ENCODE peak calls at places on chromosome 12, in ten cellular contexts. Z is PC-9, Q is MM.1S, D is fibroblast of lung, P is neural progenitor cell, H is HCT116, E is GM23248, A is endothelial cell of umbilical vein, B is K562, N is GM23338. Y is an unnamed sample. For H3K4me1 and H3K36me3, the result is how much of the 10 kb centered on the place peaks cover.

GRCh38 chr12:105706321-105706972 is 376.0 kb downstream of the C12orf75 start:
- DNase-seq in Z (peak), Q (no peak), D (peak), P (peak), H (no peak), E (peak), A (peak), B (no peak), N (peak), Y (peak)

GRCh38 chr12:95784286-95784685 is 6.3 kb downstream of the NTN4 start:
- DNase-seq in Z (peak), Q (no peak), D (peak), P (no peak), H (no peak), E (peak), A (no peak), B (no peak), N (no peak), Y (no peak)

GRCh38 chr12:100384549-100384916 is 27.7 kb downstream of the SLC17A8 start:
- DNase-seq in Z (no peak), Q (no peak), D (no peak), P (no peak), H (no peak), E (no peak), A (no peak), B (no peak), N (no peak), Y (no peak)

GRCh38 chr12:57549909-57550627 is at the start of gene KIF5A:
- DNase-seq in Z (no peak), Q (peak), D (peak), P (peak), H (no peak), E (peak), A (no peak), B (peak), N (peak), Y (no peak)

GRCh38 chr12:22653075-22653474 is 28.1 kb downstream of the ETNK1 start:
- DNase-seq in Z (no peak), Q (no peak), D (no peak), P (no peak), H (no peak), E (peak), A (peak), B (no peak), N (no peak), Y (no peak)

GRCh38 chr12:2011641-2012607 is 7.7 kb upstream of the DCP1B start:
- DNase-seq in Z (peak), Q (no peak), D (no peak), P (peak), H (no peak), E (no peak), A (no peak), B (no peak), N (peak), Y (no peak)

GRCh38 chr12:4202918-4203317 is 70.6 kb upstream of the CCND2 start:
- DNase-seq in Z (no peak), Q (no peak), D (no peak), P (no peak), H (no peak), E (no peak), A (no peak), B (no peak), N (no peak), Y (no peak)

GRCh38 chr12:3752096-3752709 is 706 bp downstream of the CRACR2A start:
- DNase-seq in Z (no peak), Q (peak), D (peak), P (no peak), H (peak), E (peak), A (peak), B (peak), N (no peak), Y (no peak)

GRCh38 chr12:109680521-109681030 is 33.0 kb upstream of the FAM222A start:
- DNase-seq in Z (no peak), Q (no peak), D (no peak), P (no peak), H (no peak), E (no peak), A (no peak), B (no peak), N (no peak), Y (no peak)

GRCh38 chr12:42014972-42015371 is 129.7 kb downstream of the GXYLT1 start:
- DNase-seq in Z (no peak), Q (no peak), D (no peak), P (peak), H (no peak), E (no peak), A (no peak), B (no peak), N (no peak), Y (no peak)

GRCh38 chr12:96510306-96510764 is 21.0 kb downstream of the CFAP54 start:
- DNase-seq in Z (no peak), Q (no peak), D (peak), P (no peak), H (no peak), E (peak), A (peak), B (no peak), N (no peak), Y (no peak)

GRCh38 chr12:120361506-120362208 is 7.3 kb downstream of the MSI1 start:
- DNase-seq in Z (no peak), Q (no peak), D (peak), P (peak), H (no peak), E (peak), A (peak), B (peak), N (peak), Y (peak)

GRCh38 chr12:111034148-111034910 is 114.0 kb upstream of the MYL2 start:
- DNase-seq in Z (no peak), Q (no peak), D (peak), P (peak), H (no peak), E (peak), A (no peak), B (no peak), N (peak), Y (no peak)

GRCh38 chr12:100539209-100539608 is 34.3 kb upstream of the GAS2L3 start:
- DNase-seq in Z (no peak), Q (peak), D (peak), P (peak), H (no peak), E (peak), A (peak), B (peak), N (peak), Y (peak)

GRCh38 chr12:5076761-5077160 is 33.1 kb downstream of the KCNA5 start:
- DNase-seq in Z (no peak), Q (no peak), D (no peak), P (no peak), H (no peak), E (no peak), A (no peak), B (no peak), N (no peak), Y (no peak)

GRCh38 chr12:62601765-62602444 is 135.3 kb downstream of the MON2 start:
- DNase-seq in Z (no peak), Q (peak), D (no peak), P (no peak), H (no peak), E (peak), A (no peak), B (peak), N (no peak), Y (no peak)

GRCh38 chr12:52049286-52049685 is 2.0 kb upstream of the NR4A1 start:
- DNase-seq in Z (no peak), Q (peak), D (no peak), P (no peak), H (no peak), E (no peak), A (no peak), B (no peak), N (no peak), Y (no peak)

GRCh38 chr12:11718768-11719253 is 69.3 kb downstream of the ETV6 start:
- DNase-seq in Z (no peak), Q (no peak), D (peak), P (peak), H (no peak), E (peak), A (peak), B (no peak), N (no peak), Y (peak)

GRCh38 chr12:124389537-124390441 is 94.9 kb downstream of the RFLNA start:
- DNase-seq in Z (no peak), Q (no peak), D (no peak), P (peak), H (no peak), E (no peak), A (no peak), B (no peak), N (no peak), Y (no peak)

GRCh38 chr12:99087278-99087677 is 442.2 kb downstream of the APAF1 start:
- DNase-seq in Z (no peak), Q (no peak), D (no peak), P (peak), H (no peak), E (peak), A (no peak), B (no peak), N (peak), Y (peak)

GRCh38 chr12:49335955-49336644 is 888 bp downstream of the C1QL4 start:
- DNase-seq in Z (no peak), Q (no peak), D (no peak), P (peak), H (no peak), E (no peak), A (no peak), B (no peak), N (peak), Y (no peak)

GRCh38 chr12:49332891-49333371 is 4.1 kb downstream of the C1QL4 start:
- DNase-seq in Z (no peak), Q (no peak), D (no peak), P (no peak), H (no peak), E (no peak), A (no peak), B (no peak), N (peak), Y (no peak)

GRCh38 chr12:49334226-49334625 is 2.8 kb downstream of the C1QL4 start:
- DNase-seq in Z (no peak), Q (no peak), D (no peak), P (no peak), H (no peak), E (no peak), A (no peak), B (no peak), N (no peak), Y (no peak)

GRCh38 chr12:49335118-49335954 is 1.7 kb downstream of the C1QL4 start:
- DNase-seq in Z (no peak), Q (no peak), D (no peak), P (no peak), H (no peak), E (no peak), A (no peak), B (no peak), N (no peak), Y (no peak)

DNA sequence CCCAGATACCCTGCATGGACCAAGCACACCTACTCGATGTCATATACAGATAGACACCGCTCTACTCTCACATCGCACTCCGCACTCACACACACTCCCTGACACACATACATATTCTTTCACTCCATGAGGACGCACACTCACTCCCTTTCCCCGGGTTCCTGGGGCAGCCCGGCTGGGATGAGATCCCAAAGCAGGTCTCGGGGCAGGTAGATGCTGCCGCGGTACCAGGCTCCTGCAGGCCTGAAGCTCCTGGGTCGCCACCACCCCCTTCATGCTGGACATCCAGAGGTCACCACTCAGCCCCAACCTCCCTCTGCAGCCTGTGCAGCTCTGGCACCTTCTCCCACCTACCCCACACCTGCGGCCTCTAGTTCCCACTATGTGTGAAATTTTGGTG is 2.3 kb downstream of the C1QL4 start:
- DNase-seq in Z (no peak), Q (no peak), D (no peak), P (no peak), H (no peak), E (no peak), A (no peak), B (no peak), N (no peak), Y (no peak)
- TF ChIP-seq EZH2 in Z (no peak), Q (no peak), D (no peak), P (no peak), H (no peak), E (no peak), A (peak), B (no peak), N (peak), Y (no peak)

GRCh38 chr12:13897811-13898210 is 83.6 kb downstream of the GRIN2B start:
- DNase-seq in Z (no peak), Q (no peak), D (no peak), P (no peak), H (no peak), E (no peak), A (no peak), B (no peak), N (no peak), Y (no peak)
- H3K4me1 ChIP-seq in Z (under half), Q (under half), D (under half), P (under half), H (under half), E (under half), A (under half), B (under half), N (under half), Y (under half)

GRCh38 chr12:89217472-89217871 is 134.8 kb downstream of the DUSP6 start:
- DNase-seq in Z (peak), Q (no peak), D (no peak), P (no peak), H (no peak), E (no peak), A (no peak), B (no peak), N (no peak), Y (no peak)
- H3K36me3 ChIP-seq in Z (under half), Q (under half), D (under half), P (under half), H (under half), E (under half), A (under half), B (under half), N (under half), Y (under half)

DNA sequence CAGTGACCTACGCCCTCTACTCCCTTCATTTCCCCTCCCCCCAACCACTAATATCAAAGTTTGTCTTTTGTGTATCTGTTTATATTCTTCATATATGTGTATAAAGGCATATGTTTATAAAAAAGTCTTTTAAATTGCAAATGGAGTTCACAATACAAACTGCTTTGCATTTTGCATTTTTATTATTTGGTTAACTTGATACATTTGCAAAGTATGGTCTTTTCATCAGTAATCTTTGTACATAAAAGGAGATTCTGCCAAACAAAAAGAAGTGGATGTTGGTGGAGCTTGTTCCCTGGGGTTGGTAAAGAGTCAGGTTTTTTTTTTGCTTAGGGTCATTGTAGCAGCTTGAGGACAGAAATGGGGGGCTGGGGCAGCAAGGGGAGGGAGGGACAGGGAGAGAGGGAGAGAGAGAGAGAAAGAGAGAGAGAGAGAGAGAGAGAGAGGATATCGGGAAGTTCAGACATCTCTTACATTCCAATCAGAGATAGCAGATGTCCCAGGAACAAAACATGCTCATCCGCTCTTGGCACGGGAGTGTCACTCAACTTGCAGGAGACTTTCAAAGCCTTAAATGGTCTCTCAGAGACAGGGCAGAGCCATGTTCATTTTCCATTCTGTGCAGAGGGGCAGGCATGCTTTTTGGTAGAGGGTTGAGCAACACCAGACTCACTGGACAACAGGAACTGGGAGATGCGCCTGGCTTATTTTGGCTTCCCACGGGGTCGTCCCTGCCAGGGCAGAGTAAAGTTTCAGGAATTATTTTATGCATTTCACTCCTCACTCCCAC is 44.8 kb upstream of the TBX5 start:
- DNase-seq in Z (no peak), Q (no peak), D (no peak), P (no peak), H (no peak), E (no peak), A (no peak), B (no peak), N (peak), Y (no peak)
- TF ChIP-seq EZH2 in Z (no peak), Q (no peak), D (no peak), P (peak), H (no peak), E (no peak), A (no peak), B (no peak), N (peak), Y (no peak)

GRCh38 chr12:93683410-93683809 is 6.2 kb downstream of the CRADD start:
- DNase-seq in Z (no peak), Q (no peak), D (no peak), P (no peak), H (no peak), E (no peak), A (no peak), B (no peak), N (peak), Y (no peak)
- H3K4me1 ChIP-seq in Z (under half), Q (under half), D (under half), P (under half), H (under half), E (under half), A (under half), B (under half), N (under half), Y (under half)

Y was measured in astrocyte.